ENCODE peak calls at places on chromosomes 3 and 15, in eight cellular contexts. U is dorsolateral prefrontal cortex, W is GM13977, D is WERI-Rb-1, Q is lower leg skin, G is Caco-2, R is OCI-LY7, F is lower lobe of right lung. O is an unnamed sample.

GRCh38 chr15:47685141-47685870 is 32.0 kb upstream of the SEMA6D start:
- DNase-seq in U (no peak), Q (no peak), D (no peak), R (no peak), G (no peak), F (no peak), W (no peak), O (no peak)

GRCh38 chr3:170767576-170767941 is 102.4 kb downstream of the RPL22L1 start:
- DNase-seq in D (no peak), Q (no peak), G (no peak), F (no peak), U (no peak), W (no peak), R (no peak), O (no peak)

GRCh38 chr3:106381265-106381942 is 512.6 kb upstream of the CBLB start:
- DNase-seq in F (no peak), D (no peak), R (no peak), Q (no peak), U (no peak), G (no peak), W (no peak), O (no peak)

GRCh38 chr3:54079729-54080128 is 42.6 kb upstream of the CACNA2D3 start:
- DNase-seq in R (no peak), U (no peak), W (no peak), Q (no peak), D (no peak), F (no peak), G (no peak), O (no peak)

GRCh38 chr3:111210003-111210699 is 138.5 kb downstream of the NECTIN3 start:
- DNase-seq in Q (no peak), W (no peak), F (no peak), U (no peak), R (no peak), D (no peak), G (no peak), O (no peak)

GRCh38 chr3:57683286-57683685 is 9.6 kb downstream of the DENND6A start:
- DNase-seq in F (no peak), U (no peak), W (no peak), D (no peak), Q (no peak), R (no peak), G (no peak), O (no peak)

GRCh38 chr3:128489860-128490649 is 2.9 kb downstream of the GATA2 start:
- DNase-seq in R (no peak), U (peak; percentile 5), Q (no peak), F (peak; percentile 49), G (peak; percentile 48), W (no peak), D (peak; percentile 59), O (no peak)

GRCh38 chr3:38115645-38116427 is 21.1 kb downstream of the ACAA1 start:
- DNase-seq in Q (no peak), R (no peak), W (no peak), F (no peak), G (no peak), D (no peak), U (no peak), O (no peak)

GRCh38 chr3:24415819-24416218 is 78.8 kb downstream of the THRB start:
- DNase-seq in F (no peak), Q (no peak), R (no peak), U (no peak), G (no peak), D (no peak), W (no peak), O (no peak)

GRCh38 chr15:43184407-43185160 is 619 bp upstream of the CCNDBP1 start:
- DNase-seq in W (no peak), D (no peak), Q (no peak), R (no peak), F (no peak), U (no peak), G (no peak), O (no peak)

GRCh38 chr3:37905346-37905745 is 43.7 kb downstream of the CTDSPL start:
- DNase-seq in G (no peak), D (no peak), W (no peak), U (no peak), R (peak; percentile 53), Q (no peak), F (no peak), O (no peak)

GRCh38 chr15:70664494-70664893 is 98.9 kb downstream of the UACA start:
- DNase-seq in D (no peak), W (no peak), R (no peak), F (no peak), Q (no peak), U (no peak), G (no peak), O (no peak)

GRCh38 chr15:70669006-70669602 is 94.3 kb downstream of the UACA start:
- DNase-seq in Q (no peak), D (no peak), W (peak; percentile 35), U (no peak), F (no peak), R (no peak), G (no peak), O (no peak)

GRCh38 chr15:70669966-70670658 is 93.2 kb downstream of the UACA start:
- DNase-seq in F (no peak), G (no peak), Q (no peak), W (no peak), D (no peak), U (no peak), R (no peak), O (no peak)

GRCh38 chr15:70670680-70671079 is 92.7 kb downstream of the UACA start:
- DNase-seq in R (no peak), D (no peak), U (no peak), W (no peak), Q (no peak), F (no peak), G (no peak), O (no peak)

GRCh38 chr15:70665599-70665998 is 97.8 kb downstream of the UACA start:
- DNase-seq in W (no peak), D (no peak), G (no peak), U (no peak), Q (no peak), R (no peak), F (no peak), O (no peak)
- TF ChIP-seq CTCF in W (no peak), D (no peak), G (no peak), U (no peak), Q (no peak), R (no peak), F (no peak), O (no peak)

GRCh38 chr3:7632305-7632704 is 771.4 kb downstream of the GRM7 start:
- DNase-seq in F (no peak), Q (no peak), D (no peak), W (no peak), R (no peak), G (no peak), U (no peak), O (no peak)

GRCh38 chr3:7630351-7630911 is 769.5 kb downstream of the GRM7 start:
- DNase-seq in W (no peak), D (no peak), G (no peak), U (no peak), Q (no peak), F (no peak), R (no peak), O (no peak)

GRCh38 chr3:7630925-7631324 is 770.0 kb downstream of the GRM7 start:
- DNase-seq in D (no peak), U (no peak), Q (no peak), R (no peak), F (peak; percentile 48), G (no peak), W (no peak), O (no peak)
- TF ChIP-seq CTCF in D (peak; percentile 13), U (no peak), Q (no peak), R (no peak), F (no peak), G (no peak), W (no peak), O (no peak)

GRCh38 chr15:38148476-38148875 is 104.2 kb upstream of the SPRED1 start:
- DNase-seq in F (no peak), Q (no peak), R (no peak), U (no peak), G (no peak), D (no peak), W (no peak), O (no peak)

GRCh38 chr15:38147246-38147645 is 105.4 kb upstream of the SPRED1 start:
- DNase-seq in F (no peak), D (no peak), G (no peak), W (no peak), R (no peak), U (no peak), Q (no peak), O (no peak)

GRCh38 chr15:38145671-38146111 is 106.9 kb upstream of the SPRED1 start:
- DNase-seq in Q (no peak), G (no peak), W (no peak), D (no peak), R (no peak), F (no peak), U (peak; percentile 31), O (no peak)

GRCh38 chr15:38149315-38149714 is 103.3 kb upstream of the SPRED1 start:
- DNase-seq in R (no peak), F (no peak), G (no peak), W (no peak), Q (no peak), D (no peak), U (no peak), O (no peak)

DNA sequence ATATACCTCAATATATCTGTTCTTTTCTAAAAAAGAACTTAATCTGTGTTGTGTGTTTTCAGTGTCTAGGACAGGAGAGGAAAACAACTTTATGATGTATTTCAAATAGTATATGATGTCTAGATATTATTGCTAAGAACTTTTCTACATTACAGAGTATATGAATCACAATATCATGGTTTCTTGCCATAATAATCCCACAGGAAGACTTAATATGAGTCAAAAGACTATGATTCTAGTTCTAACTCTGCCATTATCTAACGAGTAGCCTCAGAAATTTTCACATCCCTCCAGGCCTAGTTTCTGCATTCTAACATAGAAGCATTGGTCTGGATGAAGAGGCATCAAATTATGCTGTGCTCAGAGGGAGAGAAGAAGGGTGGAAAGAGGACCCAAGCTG is 107.7 kb upstream of the SPRED1 start:
- DNase-seq in R (no peak), D (no peak), W (no peak), Q (no peak), G (no peak), F (no peak), U (no peak), O (no peak)
- TF ChIP-seq CTCF in R (no peak), D (no peak), W (no peak), Q (no peak), G (no peak), F (no peak), U (no peak), O (no peak)

DNA sequence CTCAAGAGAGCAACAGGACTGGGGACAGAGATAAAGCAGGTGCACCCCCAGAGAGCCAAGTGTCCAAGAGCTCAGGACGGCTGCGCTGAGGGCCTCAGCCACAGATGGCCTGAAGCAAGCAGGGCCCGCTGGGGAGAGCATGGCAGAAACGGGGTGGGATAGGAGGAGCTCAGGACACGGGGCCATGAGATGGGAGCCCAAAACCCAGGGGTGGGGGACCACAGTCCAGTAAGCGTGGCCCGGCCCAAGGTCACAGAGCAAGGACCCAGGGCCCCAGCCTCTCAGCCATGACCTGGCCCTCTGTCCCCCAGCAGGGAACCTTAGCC is 9.5 kb downstream of the DUSP7 start:
- DNase-seq in D (no peak), G (no peak), R (no peak), W (no peak), Q (no peak), U (no peak), F (no peak), O (no peak)
- TF ChIP-seq CTCF in D (no peak), G (no peak), R (no peak), W (no peak), Q (no peak), U (no peak), F (no peak), O (no peak)